ENCODE peak calls at places on chromosomes 11 and 22, in seven cellular contexts. S, A, T, Y, F, K and P are unnamed samples.

GRCh38 chr11:17209939-17210245 is 2.1 kb upstream of the PIK3C2A start:
- DNase-seq in Y (no peak), S (no peak), T (no peak), K (no peak), A (no peak), F (no peak), P (no peak)

GRCh38 chr22:35537252-35537651 is 3.4 kb upstream of the RASD2 start:
- DNase-seq in S (no peak), A (no peak), F (no peak), Y (no peak), K (no peak), T (no peak), P (no peak)

GRCh38 chr22:25754527-25755202 is 12.7 kb downstream of the MYO18B start:
- DNase-seq in T (no peak), F (no peak), Y (peak), S (no peak), K (peak), A (peak), P (no peak)

GRCh38 chr11:78809931-78810481 is 235.3 kb upstream of the NARS2 start:
- DNase-seq in T (no peak), F (no peak), K (no peak), A (peak), Y (peak), S (no peak), P (no peak)

GRCh38 chr22:24894220-24894975 is 52.1 kb downstream of the LHFPL7 start:
- DNase-seq in A (peak), S (no peak), Y (peak), K (peak), T (no peak), F (peak), P (peak)

GRCh38 chr11:16612801-16613400 is 125.5 kb upstream of the C11orf58 start:
- DNase-seq in F (no peak), Y (no peak), T (no peak), S (no peak), A (peak), K (peak), P (no peak)

GRCh38 chr11:96753997-96754396 is 364.2 kb downstream of the JRKL start:
- DNase-seq in S (no peak), F (no peak), K (no peak), Y (no peak), A (no peak), T (no peak), P (no peak)

GRCh38 chr22:22406445-22406844 is 102.1 kb downstream of the ZNF280B start:
- DNase-seq in F (no peak), A (no peak), K (no peak), S (no peak), Y (no peak), T (no peak), P (no peak)